ENCODE peak calls at places on chromosomes 12 and 14, in seven cellular contexts. C is HepG2, O is HCT116, Q is SK-N-SH, D is NT2/D1, N is K562, F is H1. B is an unnamed sample.

GRCh38 chr12:53220857-53221202 is 11.2 kb downstream of the RARG start:
- DNase-seq in C (peak), O (peak), Q (peak), D (peak), N (peak), F (no peak), B (peak)

GRCh38 chr12:56338643-56339422 is at the start of gene IL23A:
- DNase-seq in C (no peak), O (no peak), Q (no peak), D (no peak), N (no peak), F (peak), B (peak)

GRCh38 chr12:53219116-53219955 is 12.3 kb upstream of the ITGB7 start:
- DNase-seq in C (no peak), O (no peak), Q (no peak), D (no peak), N (peak), F (no peak), B (no peak)

GRCh38 chr14:44795725-44796124 is 166.0 kb downstream of the KLHL28 start:
- DNase-seq in C (no peak), O (no peak), Q (no peak), D (no peak), N (no peak), F (no peak), B (no peak)

GRCh38 chr12:117225179-117225578 is 34.9 kb upstream of the FBXO21 start:
- DNase-seq in C (no peak), O (no peak), Q (no peak), D (no peak), N (no peak), F (no peak), B (no peak)

GRCh38 chr12:119574255-119574654 is 19.3 kb upstream of the TMEM233 start:
- DNase-seq in C (no peak), O (no peak), Q (no peak), D (no peak), N (no peak), F (no peak), B (no peak)

GRCh38 chr12:43882578-43883178 is 46.8 kb downstream of the TMEM117 start:
- DNase-seq in C (peak), O (peak), Q (peak), D (peak), N (peak), F (no peak), B (peak)

GRCh38 chr14:89365071-89365801 is 51.8 kb downstream of the FOXN3 start:
- DNase-seq in C (no peak), O (no peak), Q (no peak), D (no peak), N (no peak), F (no peak), B (peak)

GRCh38 chr12:47504775-47505446 is 200.9 kb downstream of the RPAP3 start:
- DNase-seq in C (no peak), O (no peak), Q (no peak), D (no peak), N (no peak), F (no peak), B (no peak)

GRCh38 chr14:23547924-23548323 is 3.6 kb downstream of the ZFHX2 start:
- DNase-seq in C (no peak), O (no peak), Q (no peak), D (no peak), N (no peak), F (no peak), B (no peak)

GRCh38 chr12:3732901-3733300 is 20.0 kb downstream of the CRACR2A start:
- DNase-seq in C (no peak), O (no peak), Q (no peak), D (no peak), N (no peak), F (no peak), B (no peak)

GRCh38 chr12:47900480-47901129 is 4.2 kb downstream of the VDR start:
- DNase-seq in C (peak), O (peak), Q (no peak), D (no peak), N (no peak), F (no peak), B (no peak)

GRCh38 chr12:53757095-53757770 is 5.5 kb upstream of the CISTR start:
- DNase-seq in C (peak), O (peak), Q (peak), D (peak), N (peak), F (peak), B (no peak)

GRCh38 chr14:51368721-51369163 is 128.7 kb downstream of the TMX1 start:
- DNase-seq in C (no peak), O (no peak), Q (no peak), D (no peak), N (no peak), F (no peak), B (no peak)

GRCh38 chr12:130587966-130588365 is 128.1 kb downstream of the RIMBP2 start:
- DNase-seq in C (no peak), O (no peak), Q (no peak), D (no peak), N (no peak), F (no peak), B (no peak)

GRCh38 chr14:60327447-60328331 is 78.7 kb downstream of the PPM1A start:
- DNase-seq in C (no peak), O (no peak), Q (peak), D (no peak), N (no peak), F (no peak), B (peak)

GRCh38 chr12:57389033-57389432 is 41.8 kb downstream of the R3HDM2 start:
- DNase-seq in C (no peak), O (peak), Q (no peak), D (no peak), N (no peak), F (no peak), B (no peak)

GRCh38 chr14:106556665-106557289 is 1030.4 kb downstream of the TMEM121 start:
- DNase-seq in C (peak), O (no peak), Q (peak), D (peak), N (peak), F (no peak), B (no peak)

GRCh38 chr12:95116341-95116740 is 42.9 kb upstream of the NR2C1 start:
- DNase-seq in C (no peak), O (no peak), Q (no peak), D (no peak), N (no peak), F (no peak), B (no peak)

GRCh38 chr14:88013750-88014349 is 8.9 kb downstream of the GPR65 start:
- DNase-seq in C (peak), O (peak), Q (peak), D (peak), N (peak), F (no peak), B (no peak)

GRCh38 chr12:42090899-42091298 is 53.8 kb downstream of the GXYLT1 start:
- DNase-seq in C (no peak), O (no peak), Q (no peak), D (no peak), N (no peak), F (no peak), B (no peak)

GRCh38 chr12:95522692-95523091 is 28.6 kb downstream of the USP44 start:
- DNase-seq in C (no peak), O (no peak), Q (no peak), D (peak), N (no peak), F (no peak), B (no peak)

GRCh38 chr12:68831272-68831671 is 23.3 kb downstream of the MDM2 start:
- DNase-seq in C (no peak), O (no peak), Q (no peak), D (no peak), N (no peak), F (no peak), B (no peak)

GRCh38 chr14:29681308-29681707 is 246.3 kb downstream of the PRKD1 start:
- DNase-seq in C (no peak), O (no peak), Q (no peak), D (no peak), N (no peak), F (no peak), B (no peak)

GRCh38 chr12:55957106-55957859 is 8.6 kb downstream of the PMEL start:
- DNase-seq in C (no peak), O (no peak), Q (no peak), D (no peak), N (no peak), F (no peak), B (no peak)

GRCh38 chr12:104498211-104498801 is 41.6 kb downstream of the CHST11 start:
- DNase-seq in C (no peak), O (peak), Q (no peak), D (no peak), N (no peak), F (no peak), B (no peak)

GRCh38 chr12:96225003-96225855 is 31.1 kb downstream of the ELK3 start:
- DNase-seq in C (no peak), O (no peak), Q (peak), D (no peak), N (no peak), F (no peak), B (no peak)

GRCh38 chr12:48817957-48818830 is at the start of gene CACNB3:
- DNase-seq in C (no peak), O (no peak), Q (peak), D (peak), N (peak), F (no peak), B (no peak)

GRCh38 chr14:64465856-64466554 is 706 bp downstream of the AKAP5 start:
- DNase-seq in C (no peak), O (no peak), Q (peak), D (peak), N (no peak), F (no peak), B (no peak)

GRCh38 chr12:18752280-18752920 is 14.5 kb downstream of the CAPZA3 start:
- DNase-seq in C (no peak), O (no peak), Q (no peak), D (peak), N (peak), F (peak), B (no peak)

GRCh38 chr14:21044106-21044618 is 2.0 kb downstream of the RNASE7 start:
- DNase-seq in C (peak), O (no peak), Q (peak), D (no peak), N (no peak), F (no peak), B (no peak)

GRCh38 chr14:88961214-88961613 is 136.8 kb downstream of the TTC8 start:
- DNase-seq in C (no peak), O (no peak), Q (no peak), D (no peak), N (no peak), F (no peak), B (no peak)

GRCh38 chr14:104319489-104320241 is 181.3 kb downstream of the KIF26A start:
- DNase-seq in C (no peak), O (no peak), Q (no peak), D (no peak), N (no peak), F (no peak), B (no peak)

GRCh38 chr14:104318558-104319488 is 180.4 kb downstream of the KIF26A start:
- DNase-seq in C (no peak), O (no peak), Q (no peak), D (no peak), N (no peak), F (no peak), B (no peak)

GRCh38 chr14:104322531-104323466 is 184.4 kb downstream of the KIF26A start:
- DNase-seq in C (no peak), O (no peak), Q (no peak), D (no peak), N (no peak), F (no peak), B (no peak)

GRCh38 chr14:104321151-104322130 is 183.1 kb downstream of the KIF26A start:
- DNase-seq in C (no peak), O (no peak), Q (no peak), D (no peak), N (no peak), F (no peak), B (no peak)

DNA sequence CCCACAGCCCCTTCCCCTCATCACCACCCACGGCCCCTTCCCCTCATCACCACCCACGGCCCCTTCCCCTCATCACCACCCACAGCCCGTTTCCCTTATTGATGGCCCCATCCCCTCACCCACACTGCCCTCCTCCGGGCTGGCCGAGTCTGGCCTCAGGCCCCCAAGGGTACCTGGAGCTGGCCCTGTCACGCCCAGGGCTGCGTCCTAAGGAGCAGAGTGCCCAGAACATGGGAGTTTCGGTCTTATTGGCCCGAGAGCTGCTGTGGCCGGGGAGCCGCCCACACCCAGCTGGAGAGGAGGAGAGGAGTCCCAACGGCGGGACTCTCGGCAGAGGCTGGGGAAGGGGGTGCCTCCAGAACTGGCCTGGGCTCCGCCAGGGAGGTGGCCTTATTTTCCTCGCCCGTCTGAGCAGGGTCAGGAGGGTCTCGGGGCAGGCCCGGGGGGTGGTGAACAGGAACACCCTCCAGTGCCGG is 182.3 kb downstream of the KIF26A start:
- DNase-seq in C (no peak), O (no peak), Q (no peak), D (no peak), N (no peak), F (no peak), B (no peak)
- TF ChIP-seq YY1 in C (no peak), O (no peak), Q (no peak), D (no peak), N (no peak), F (no peak), B (no peak)

DNA sequence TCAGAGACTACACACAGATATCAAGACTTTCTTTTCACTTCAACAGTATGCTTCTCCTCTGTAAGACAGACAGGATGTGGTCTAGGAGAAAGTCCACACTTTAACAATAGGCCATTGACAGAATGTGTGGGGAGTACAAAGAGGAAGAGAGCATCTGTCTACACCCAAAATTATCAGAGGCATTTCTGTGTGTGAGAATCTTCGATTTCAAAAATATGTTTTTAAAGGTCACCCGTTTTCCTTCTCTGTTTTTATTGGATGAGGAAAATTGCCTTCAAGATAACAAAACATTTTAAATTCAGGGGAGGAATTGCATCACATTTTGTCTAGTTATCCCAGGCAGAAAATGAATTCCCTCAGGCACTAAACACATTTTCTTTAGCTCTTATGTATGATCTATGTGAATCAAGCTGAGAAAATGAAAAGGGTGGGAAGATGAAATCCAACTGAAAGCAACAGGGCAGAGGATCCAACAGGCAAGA is 16.4 kb downstream of the NAV3 start:
- DNase-seq in C (no peak), O (no peak), Q (no peak), D (no peak), N (no peak), F (no peak), B (peak)
- TF ChIP-seq YY1 in C (no peak), O (no peak), Q (no peak), D (no peak), N (no peak), F (no peak), B (no peak)

GRCh38 chr12:76927170-76927784 is 48.5 kb upstream of the CSRP2 start:
- DNase-seq in C (peak), O (peak), Q (peak), D (no peak), N (peak), F (no peak), B (no peak)
- TF ChIP-seq YY1 in C (no peak), O (no peak), Q (no peak), D (no peak), N (no peak), F (peak), B (no peak)

GRCh38 chr14:68247867-68248266 is 428.3 kb downstream of the RAD51B start:
- DNase-seq in C (no peak), O (no peak), Q (no peak), D (no peak), N (no peak), F (no peak), B (no peak)

GRCh38 chr14:68249534-68250517 is 430.2 kb downstream of the RAD51B start:
- DNase-seq in C (no peak), O (peak), Q (no peak), D (no peak), N (no peak), F (no peak), B (no peak)

GRCh38 chr14:68246074-68246980 is 426.7 kb downstream of the RAD51B start:
- DNase-seq in C (no peak), O (no peak), Q (no peak), D (no peak), N (no peak), F (no peak), B (no peak)

GRCh38 chr14:68247281-68247680 is 427.7 kb downstream of the RAD51B start:
- DNase-seq in C (no peak), O (no peak), Q (no peak), D (no peak), N (no peak), F (no peak), B (no peak)

GRCh38 chr14:68248481-68249255 is 429.1 kb downstream of the RAD51B start:
- DNase-seq in C (peak), O (peak), Q (peak), D (peak), N (no peak), F (no peak), B (peak)
- TF ChIP-seq YY1 in C (no peak), O (no peak), Q (no peak), D (no peak), N (no peak), F (no peak), B (no peak)

GRCh38 chr14:34920339-34920738 is 45.2 kb upstream of the BAZ1A start:
- DNase-seq in C (no peak), O (no peak), Q (no peak), D (no peak), N (no peak), F (no peak), B (no peak)
- TF ChIP-seq YY1 in C (no peak), O (no peak), Q (no peak), D (no peak), N (no peak), F (no peak), B (no peak)

DNA sequence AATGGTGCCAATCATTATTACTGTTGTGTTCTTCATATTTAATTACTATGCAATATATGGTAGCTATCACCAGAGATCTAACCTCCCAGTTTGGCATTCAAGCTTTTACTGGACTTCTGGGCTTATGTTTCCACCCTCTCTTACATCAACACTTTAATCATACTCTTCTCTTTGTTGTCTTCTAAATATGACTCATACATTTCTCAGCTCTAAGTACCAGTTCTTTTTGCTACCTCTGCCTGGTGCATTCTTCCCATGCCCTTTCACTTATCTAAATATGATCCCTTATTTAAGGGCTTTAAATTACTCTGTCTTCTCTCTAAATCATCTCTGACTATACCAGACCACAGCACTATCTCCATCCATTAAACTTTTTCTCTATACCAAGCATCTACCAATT is 246.1 kb upstream of the CCDC196 start:
- DNase-seq in C (no peak), O (no peak), Q (no peak), D (no peak), N (no peak), F (no peak), B (no peak)
- TF ChIP-seq YY1 in C (no peak), O (no peak), Q (no peak), D (no peak), N (no peak), F (no peak), B (no peak)

DNA sequence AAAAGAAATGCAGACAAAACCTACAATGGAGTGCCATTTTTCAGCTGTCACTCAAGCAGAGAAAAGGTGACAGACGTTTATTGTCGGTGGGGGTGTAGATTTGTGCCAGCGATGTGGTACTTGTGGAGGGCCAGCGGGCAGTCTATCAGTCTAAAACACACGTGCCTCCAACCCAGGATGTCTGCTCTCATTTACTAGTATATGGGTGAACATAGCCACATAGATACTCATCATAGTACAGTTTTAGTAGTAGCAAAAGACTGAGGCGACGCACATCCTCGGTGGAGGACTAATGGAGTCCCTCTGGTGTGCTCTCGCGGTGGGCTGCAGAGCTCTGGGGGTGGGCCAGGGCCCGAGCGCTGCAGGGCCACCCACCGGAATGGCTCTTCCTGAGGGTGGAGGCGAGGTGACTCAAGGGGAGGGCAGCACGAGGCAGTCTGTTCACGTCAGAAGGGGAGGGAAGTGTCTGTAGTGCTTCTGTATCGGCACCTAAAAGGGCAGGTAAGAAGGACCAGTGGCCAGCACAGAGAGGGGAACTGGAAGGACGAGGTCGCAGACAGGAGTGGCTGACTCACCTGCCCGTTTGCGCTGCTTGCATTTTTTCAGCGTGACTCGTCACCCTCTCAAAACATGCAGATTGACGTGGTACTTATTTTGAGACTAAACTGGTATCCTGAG is 26.1 kb downstream of the SFSWAP start:
- DNase-seq in C (no peak), O (peak), Q (no peak), D (no peak), N (no peak), F (peak), B (no peak)
- TF ChIP-seq YY1 in C (no peak), O (no peak), Q (no peak), D (no peak), N (no peak), F (no peak), B (no peak)

GRCh38 chr12:6267007-6267721 is 43.3 kb upstream of the PLEKHG6 start:
- DNase-seq in C (no peak), O (no peak), Q (no peak), D (no peak), N (no peak), F (no peak), B (no peak)
- TF ChIP-seq YY1 in C (no peak), O (no peak), Q (no peak), D (no peak), N (no peak), F (no peak), B (no peak)

B was measured in GM12878.